ENCODE peak calls at places on chromosomes 11 and 22, in five cellular contexts. C is body of pancreas, M is IMR-90, J is HCT116, K is K562. Y is an unnamed sample.

GRCh38 chr22:24523873-24524272 is 28.7 kb downstream of the UPB1 start:
- DNase-seq in J (no peak), M (peak; percentile 59), K (no peak), C (no peak), Y (no peak)

GRCh38 chr11:66547662-66548009 is 933 bp downstream of the ACTN3 start:
- DNase-seq in K (no peak), J (no peak), C (no peak), M (no peak), Y (no peak)

GRCh38 chr11:44427432-44427831 is 117.5 kb upstream of the ALX4 start:
- DNase-seq in K (peak; percentile 74), J (no peak), M (no peak), C (no peak), Y (peak; percentile 32)

GRCh38 chr11:7635137-7635536 is 38.2 kb downstream of the CYB5R2 start:
- DNase-seq in K (no peak), C (no peak), J (no peak), M (no peak), Y (no peak)

GRCh38 chr22:28548411-28548810 is 131.2 kb downstream of the TTC28 start:
- DNase-seq in K (no peak), C (no peak), M (no peak), J (no peak), Y (no peak)

GRCh38 chr11:66020618-66021357 is 5.5 kb downstream of the CATSPER1 start:
- DNase-seq in C (no peak), J (no peak), K (peak; percentile 60), M (peak; percentile 79), Y (peak; percentile 41)

GRCh38 chr11:102783720-102784119 is 3.3 kb upstream of the MMP10 start:
- DNase-seq in K (no peak), M (no peak), J (no peak), C (no peak), Y (no peak)

GRCh38 chr11:15565846-15566245 is 451.1 kb downstream of the INSC start:
- DNase-seq in C (no peak), M (no peak), K (no peak), J (no peak), Y (no peak)

GRCh38 chr22:38935023-38935422 is 22.4 kb upstream of the APOBEC3A start:
- DNase-seq in J (no peak), K (no peak), C (peak; percentile 96), M (no peak), Y (no peak)

GRCh38 chr11:134386945-134387344 is 25.1 kb downstream of the B3GAT1 start:
- DNase-seq in M (no peak), K (no peak), C (no peak), J (no peak), Y (no peak)

GRCh38 chr22:27206001-27206746 is 548.8 kb downstream of the MIAT start:
- DNase-seq in M (peak; percentile 73), J (no peak), K (no peak), C (no peak), Y (no peak)

GRCh38 chr22:23774922-23775436 is 2.3 kb downstream of the MMP11 start:
- DNase-seq in M (peak; percentile 33), J (no peak), C (no peak), K (no peak), Y (no peak)

GRCh38 chr22:26975865-26976264 is 318.5 kb downstream of the MIAT start:
- DNase-seq in K (no peak), C (no peak), J (no peak), M (no peak), Y (no peak)

GRCh38 chr11:30879322-30880020 is 293.3 kb upstream of the MPPED2 start:
- DNase-seq in C (no peak), K (no peak), M (no peak), J (no peak), Y (no peak)

GRCh38 chr11:108025387-108026080 is 16.8 kb downstream of the CUL5 start:
- DNase-seq in C (no peak), J (no peak), K (no peak), M (peak; percentile 52), Y (no peak)

GRCh38 chr11:75100314-75100713 is 3.6 kb upstream of the OR2AT4 start:
- DNase-seq in M (peak; percentile 81), C (no peak), K (peak; percentile 62), J (no peak), Y (peak; percentile 92)

GRCh38 chr11:128157423-128158298 is 429.7 kb downstream of the ETS1 start:
- DNase-seq in C (peak; percentile 45), M (peak; percentile 78), J (peak; percentile 72), K (peak; percentile 57), Y (peak; percentile 73)

GRCh38 chr11:11036185-11037161 is 178.6 kb upstream of the ZBED5 start:
- DNase-seq in K (peak; percentile 38), M (peak; percentile 66), C (peak; percentile 46), J (peak; percentile 64), Y (peak; percentile 68)

GRCh38 chr22:18024276-18024939 is at the start of gene MICAL3:
- DNase-seq in C (peak; percentile 68), K (peak; percentile 68), M (peak; percentile 64), J (peak; percentile 34), Y (peak; percentile 80)

DNA sequence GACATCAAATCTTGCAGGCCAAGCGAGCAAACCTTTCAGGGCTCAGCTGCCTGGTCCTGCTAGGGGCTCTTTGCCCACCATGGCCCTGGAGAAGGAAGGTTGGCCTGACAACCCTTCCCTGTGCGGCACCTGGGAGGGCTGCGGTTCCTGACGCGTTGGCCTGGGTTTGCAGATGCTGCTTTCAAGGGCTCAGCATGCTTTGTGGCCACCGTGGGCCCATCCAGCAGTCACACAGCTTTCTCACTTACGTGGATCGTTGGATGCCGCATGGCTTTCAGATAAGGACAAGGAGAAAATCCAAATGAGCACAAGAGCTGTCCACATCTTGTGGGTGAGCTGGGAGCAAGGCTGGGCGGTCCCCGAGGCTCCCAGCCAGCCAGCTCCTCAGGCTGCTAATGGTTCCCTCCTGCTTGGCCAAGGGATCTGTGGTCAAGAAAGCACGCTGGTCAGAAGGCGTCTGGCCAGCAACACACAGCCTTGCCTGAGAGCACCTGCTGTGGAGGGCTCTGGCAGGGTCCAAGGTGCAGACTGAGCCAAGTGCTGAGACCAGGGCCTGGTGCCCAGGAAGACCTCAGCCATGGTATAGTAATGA is 8.2 kb downstream of the C11orf24 start:
- DNase-seq in M (no peak), J (no peak), K (no peak), C (no peak), Y (no peak)
- TF ChIP-seq POLR2A in M (no peak), J (no peak), K (no peak), C (no peak), Y (no peak)

GRCh38 chr11:47847892-47848635 is at the start of gene NUP160:
- DNase-seq in J (peak; percentile 23), M (peak; percentile 29), C (peak; percentile 86), K (peak; percentile 92), Y (peak; percentile 93)
- TF ChIP-seq POLR2A in J (peak; percentile 79), M (peak; percentile 59), C (peak; percentile 84), K (peak; percentile 96), Y (peak; percentile 92)

DNA sequence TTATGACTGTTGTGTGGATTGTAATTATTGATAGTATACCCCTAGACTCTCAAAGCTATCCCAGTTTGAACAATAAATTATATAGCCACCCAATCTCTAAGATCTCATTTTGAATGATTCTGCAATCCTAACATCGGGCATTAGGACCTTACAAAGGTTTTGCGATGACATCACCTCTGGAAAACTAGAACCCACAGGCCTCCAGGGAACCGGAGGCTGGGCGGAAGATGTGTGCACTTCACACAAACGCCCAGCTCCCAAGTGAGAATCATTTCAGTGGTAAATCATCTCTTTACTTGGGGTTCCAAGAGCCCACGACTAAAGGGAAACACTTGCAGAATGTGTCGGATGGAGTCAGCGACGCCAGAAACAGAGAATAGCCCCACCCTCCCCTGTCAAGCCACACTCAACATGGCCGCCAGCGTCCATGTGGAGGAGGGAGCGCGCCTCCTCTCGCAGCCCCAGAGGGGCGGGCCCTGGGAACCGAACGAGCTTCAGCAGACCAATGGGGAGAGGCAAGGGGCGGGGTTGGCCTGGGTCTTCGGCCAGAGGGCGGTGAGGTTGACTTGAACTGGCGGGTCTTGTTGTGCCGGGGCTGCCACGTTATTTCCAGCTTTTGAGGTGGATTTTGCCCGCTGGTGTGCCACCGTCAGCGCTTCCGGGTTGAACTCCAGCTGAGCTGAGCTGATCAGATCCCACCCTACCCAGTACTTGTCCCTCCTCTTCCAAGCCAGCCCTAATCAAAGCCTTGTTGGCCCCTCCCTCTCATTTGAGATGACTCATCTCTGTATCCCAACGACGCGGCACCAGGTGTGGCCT is 8.4 kb upstream of the MRPL48 start:
- DNase-seq in C (peak; percentile 99), M (peak; percentile 97), K (peak; percentile 98), J (peak; percentile 97), Y (peak; percentile 98)
- TF ChIP-seq POLR2A in C (peak; percentile 76), M (peak; percentile 78), K (peak; percentile 88), J (peak; percentile 56), Y (peak; percentile 78)

GRCh38 chr22:41915783-41916493 is 1.1 kb upstream of the SHISA8 start:
- DNase-seq in M (no peak), K (no peak), J (no peak), C (no peak), Y (no peak)
- TF ChIP-seq POLR2A in M (no peak), K (no peak), J (no peak), C (no peak), Y (no peak)

GRCh38 chr11:1052133-1053011 is 15.9 kb upstream of the MUC6 start:
- DNase-seq in M (no peak), K (no peak), C (no peak), J (no peak), Y (no peak)

GRCh38 chr11:1055990-1056771 is 18.5 kb upstream of the MUC2 start:
- DNase-seq in C (no peak), K (no peak), M (no peak), J (no peak), Y (no peak)

GRCh38 chr11:1055109-1055703 is 18.7 kb upstream of the MUC6 start:
- DNase-seq in K (no peak), C (no peak), M (no peak), J (no peak), Y (no peak)

GRCh38 chr11:1053121-1053901 is 16.8 kb upstream of the MUC6 start:
- DNase-seq in C (no peak), K (peak; percentile 50), J (no peak), M (no peak), Y (no peak)

GRCh38 chr11:1054143-1055108 is 17.9 kb upstream of the MUC6 start:
- DNase-seq in J (no peak), K (no peak), C (no peak), M (no peak), Y (no peak)
- TF ChIP-seq POLR2A in J (no peak), K (no peak), C (no peak), M (no peak), Y (no peak)